ENCODE peak calls at places on chromosomes 13 and 19, in ten cellular contexts. One of them, this sample, is unnamed.

GRCh38 chr13:35994131-35994966 is 136.8 kb downstream of the DCLK1 start:
- DNase-seq in uterus: peak
- DNase-seq in choroid plexus epithelial cell: peak
- DNase-seq in fibroblast of lung: peak
- DNase-seq in endothelial cell: no peak
- DNase-seq in kidney epithelial cell: peak
- DNase-seq in colonic mucosa: no peak
- DNase-seq in nephron progenitor cell: no peak
- DNase-seq in brain microvascular endothelial cell: peak
- DNase-seq in Calu3: no peak
- DNase-seq in this sample: peak

GRCh38 chr13:100423375-100423774 is 165.2 kb downstream of the GGACT start:
- DNase-seq in nephron progenitor cell: no peak
- DNase-seq in choroid plexus epithelial cell: peak
- DNase-seq in colonic mucosa: no peak
- DNase-seq in brain microvascular endothelial cell: no peak
- DNase-seq in fibroblast of lung: peak
- DNase-seq in endothelial cell: no peak
- DNase-seq in kidney epithelial cell: no peak
- DNase-seq in Calu3: no peak
- DNase-seq in uterus: no peak
- DNase-seq in this sample: peak

GRCh38 chr19:43560687-43561086 is 14.6 kb downstream of the XRCC1 start:
- DNase-seq in Calu3: peak
- DNase-seq in nephron progenitor cell: no peak
- DNase-seq in brain microvascular endothelial cell: peak
- DNase-seq in colonic mucosa: no peak
- DNase-seq in choroid plexus epithelial cell: peak
- DNase-seq in kidney epithelial cell: no peak
- DNase-seq in uterus: no peak
- DNase-seq in endothelial cell: no peak
- DNase-seq in fibroblast of lung: no peak
- DNase-seq in this sample: peak

GRCh38 chr13:34361528-34361927 is 543.6 kb downstream of the RFC3 start:
- DNase-seq in brain microvascular endothelial cell: no peak
- DNase-seq in nephron progenitor cell: no peak
- DNase-seq in uterus: no peak
- DNase-seq in choroid plexus epithelial cell: no peak
- DNase-seq in colonic mucosa: no peak
- DNase-seq in Calu3: no peak
- DNase-seq in fibroblast of lung: no peak
- DNase-seq in endothelial cell: no peak
- DNase-seq in kidney epithelial cell: no peak
- DNase-seq in this sample: no peak

GRCh38 chr19:29766100-29766499 is 45.7 kb upstream of the CCNE1 start:
- DNase-seq in colonic mucosa: no peak
- DNase-seq in endothelial cell: no peak
- DNase-seq in brain microvascular endothelial cell: no peak
- DNase-seq in fibroblast of lung: no peak
- DNase-seq in Calu3: no peak
- DNase-seq in kidney epithelial cell: no peak
- DNase-seq in uterus: no peak
- DNase-seq in choroid plexus epithelial cell: no peak
- DNase-seq in nephron progenitor cell: no peak
- DNase-seq in this sample: no peak

GRCh38 chr13:87674143-87674772 is 3.1 kb downstream of the SLITRK5 start:
- DNase-seq in endothelial cell: peak
- DNase-seq in choroid plexus epithelial cell: no peak
- DNase-seq in colonic mucosa: no peak
- DNase-seq in fibroblast of lung: peak
- DNase-seq in Calu3: no peak
- DNase-seq in brain microvascular endothelial cell: no peak
- DNase-seq in kidney epithelial cell: no peak
- DNase-seq in nephron progenitor cell: no peak
- DNase-seq in uterus: no peak
- DNase-seq in this sample: no peak

GRCh38 chr19:35522745-35523327 is 5.3 kb downstream of the SBSN start:
- DNase-seq in Calu3: no peak
- DNase-seq in colonic mucosa: no peak
- DNase-seq in uterus: no peak
- DNase-seq in nephron progenitor cell: no peak
- DNase-seq in brain microvascular endothelial cell: no peak
- DNase-seq in fibroblast of lung: no peak
- DNase-seq in kidney epithelial cell: no peak
- DNase-seq in endothelial cell: no peak
- DNase-seq in choroid plexus epithelial cell: no peak
- DNase-seq in this sample: no peak

GRCh38 chr13:30738526-30738925 is 3.2 kb downstream of the ALOX5AP start:
- DNase-seq in kidney epithelial cell: no peak
- DNase-seq in colonic mucosa: no peak
- DNase-seq in brain microvascular endothelial cell: no peak
- DNase-seq in choroid plexus epithelial cell: no peak
- DNase-seq in uterus: no peak
- DNase-seq in endothelial cell: no peak
- DNase-seq in fibroblast of lung: no peak
- DNase-seq in Calu3: no peak
- DNase-seq in nephron progenitor cell: no peak
- DNase-seq in this sample: no peak

GRCh38 chr13:99626461-99627082 is 125.3 kb downstream of the TM9SF2 start:
- DNase-seq in endothelial cell: no peak
- DNase-seq in fibroblast of lung: peak
- DNase-seq in colonic mucosa: no peak
- DNase-seq in nephron progenitor cell: no peak
- DNase-seq in brain microvascular endothelial cell: peak
- DNase-seq in choroid plexus epithelial cell: peak
- DNase-seq in uterus: peak
- DNase-seq in kidney epithelial cell: peak
- DNase-seq in Calu3: no peak
- DNase-seq in this sample: peak

GRCh38 chr13:94764576-94765321 is 52.4 kb upstream of the SOX21 start:
- DNase-seq in kidney epithelial cell: no peak
- DNase-seq in endothelial cell: no peak
- DNase-seq in colonic mucosa: no peak
- DNase-seq in fibroblast of lung: no peak
- DNase-seq in nephron progenitor cell: no peak
- DNase-seq in choroid plexus epithelial cell: no peak
- DNase-seq in uterus: no peak
- DNase-seq in brain microvascular endothelial cell: no peak
- DNase-seq in Calu3: no peak
- DNase-seq in this sample: peak

GRCh38 chr13:26517931-26518330 is 39.6 kb upstream of the WASF3 start:
- DNase-seq in choroid plexus epithelial cell: no peak
- DNase-seq in Calu3: no peak
- DNase-seq in colonic mucosa: no peak
- DNase-seq in brain microvascular endothelial cell: no peak
- DNase-seq in kidney epithelial cell: no peak
- DNase-seq in nephron progenitor cell: no peak
- DNase-seq in uterus: no peak
- DNase-seq in endothelial cell: no peak
- DNase-seq in fibroblast of lung: no peak
- DNase-seq in this sample: no peak

GRCh38 chr13:100773429-100773828 is 98.8 kb upstream of the TMTC4 start:
- DNase-seq in uterus: no peak
- DNase-seq in Calu3: no peak
- DNase-seq in colonic mucosa: no peak
- DNase-seq in kidney epithelial cell: no peak
- DNase-seq in choroid plexus epithelial cell: no peak
- DNase-seq in brain microvascular endothelial cell: no peak
- DNase-seq in endothelial cell: no peak
- DNase-seq in nephron progenitor cell: no peak
- DNase-seq in fibroblast of lung: no peak
- DNase-seq in this sample: no peak

GRCh38 chr19:45159204-45159970 is 1.4 kb downstream of the NKPD1 start:
- DNase-seq in colonic mucosa: no peak
- DNase-seq in fibroblast of lung: no peak
- DNase-seq in nephron progenitor cell: no peak
- DNase-seq in choroid plexus epithelial cell: no peak
- DNase-seq in brain microvascular endothelial cell: no peak
- DNase-seq in uterus: no peak
- DNase-seq in kidney epithelial cell: no peak
- DNase-seq in endothelial cell: no peak
- DNase-seq in Calu3: no peak
- DNase-seq in this sample: no peak

GRCh38 chr13:61358599-61358998 is 57.0 kb downstream of the PCDH20 start:
- DNase-seq in choroid plexus epithelial cell: no peak
- DNase-seq in fibroblast of lung: no peak
- DNase-seq in Calu3: no peak
- DNase-seq in colonic mucosa: no peak
- DNase-seq in uterus: no peak
- DNase-seq in endothelial cell: no peak
- DNase-seq in kidney epithelial cell: no peak
- DNase-seq in brain microvascular endothelial cell: no peak
- DNase-seq in nephron progenitor cell: no peak
- DNase-seq in this sample: no peak

GRCh38 chr19:49497047-49497789 is 984 bp downstream of the RPS11 start:
- DNase-seq in Calu3: peak
- DNase-seq in uterus: no peak
- DNase-seq in colonic mucosa: peak
- DNase-seq in nephron progenitor cell: no peak
- DNase-seq in fibroblast of lung: peak
- DNase-seq in brain microvascular endothelial cell: peak
- DNase-seq in kidney epithelial cell: no peak
- DNase-seq in endothelial cell: no peak
- DNase-seq in choroid plexus epithelial cell: peak
- DNase-seq in this sample: peak

DNA sequence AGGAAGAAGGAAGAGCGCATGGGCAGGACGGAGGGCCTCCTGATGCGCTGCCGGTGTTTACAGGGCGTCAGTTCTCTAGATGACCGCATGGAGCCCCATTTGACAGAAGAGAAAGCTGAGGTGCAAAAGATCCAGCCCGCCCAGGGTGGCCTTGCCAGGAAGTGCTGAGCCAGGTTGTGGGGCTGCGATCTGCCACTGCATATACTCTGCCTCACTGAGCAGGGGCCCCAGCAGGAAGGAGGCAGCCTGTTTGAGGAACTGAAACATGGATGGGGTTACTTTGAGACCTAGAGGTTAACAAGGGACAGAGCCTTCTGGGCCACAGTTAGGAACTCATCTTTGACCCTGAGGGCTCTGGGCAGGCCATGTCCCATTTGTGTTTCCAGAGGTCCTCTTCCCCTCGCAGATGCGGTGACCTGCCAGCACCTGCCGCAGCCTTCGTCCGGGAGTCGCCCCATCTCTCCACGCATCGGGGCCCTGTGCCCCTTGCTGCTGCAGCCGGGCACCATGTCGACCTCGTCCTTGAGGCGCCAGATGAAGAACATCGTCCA is 3.2 kb downstream of the EPN1 start:
- DNase-seq in Calu3: no peak
- DNase-seq in choroid plexus epithelial cell: no peak
- DNase-seq in brain microvascular endothelial cell: no peak
- DNase-seq in fibroblast of lung: no peak
- DNase-seq in endothelial cell: no peak
- DNase-seq in uterus: no peak
- DNase-seq in kidney epithelial cell: no peak
- DNase-seq in nephron progenitor cell: no peak
- DNase-seq in colonic mucosa: no peak
- DNase-seq in this sample: no peak
- TF ChIP-seq CTCF in Calu3: no peak
- TF ChIP-seq CTCF in choroid plexus epithelial cell: no peak
- TF ChIP-seq CTCF in brain microvascular endothelial cell: no peak
- TF ChIP-seq CTCF in fibroblast of lung: no peak
- TF ChIP-seq CTCF in endothelial cell: no peak
- TF ChIP-seq CTCF in uterus: no peak
- TF ChIP-seq CTCF in kidney epithelial cell: no peak
- TF ChIP-seq CTCF in nephron progenitor cell: no peak
- TF ChIP-seq CTCF in colonic mucosa: no peak
- TF ChIP-seq CTCF in this sample: no peak

GRCh38 chr19:46621191-46622117 is 3.4 kb downstream of the PTGIR start:
- DNase-seq in endothelial cell: no peak
- DNase-seq in kidney epithelial cell: no peak
- DNase-seq in nephron progenitor cell: peak
- DNase-seq in Calu3: no peak
- DNase-seq in choroid plexus epithelial cell: no peak
- DNase-seq in fibroblast of lung: no peak
- DNase-seq in brain microvascular endothelial cell: no peak
- DNase-seq in uterus: no peak
- DNase-seq in colonic mucosa: no peak
- DNase-seq in this sample: no peak
- TF ChIP-seq CTCF in endothelial cell: no peak
- TF ChIP-seq CTCF in kidney epithelial cell: peak
- TF ChIP-seq CTCF in nephron progenitor cell: no peak
- TF ChIP-seq CTCF in Calu3: peak
- TF ChIP-seq CTCF in choroid plexus epithelial cell: peak
- TF ChIP-seq CTCF in fibroblast of lung: no peak
- TF ChIP-seq CTCF in brain microvascular endothelial cell: peak
- TF ChIP-seq CTCF in uterus: no peak
- TF ChIP-seq CTCF in colonic mucosa: no peak
- TF ChIP-seq CTCF in this sample: no peak

DNA sequence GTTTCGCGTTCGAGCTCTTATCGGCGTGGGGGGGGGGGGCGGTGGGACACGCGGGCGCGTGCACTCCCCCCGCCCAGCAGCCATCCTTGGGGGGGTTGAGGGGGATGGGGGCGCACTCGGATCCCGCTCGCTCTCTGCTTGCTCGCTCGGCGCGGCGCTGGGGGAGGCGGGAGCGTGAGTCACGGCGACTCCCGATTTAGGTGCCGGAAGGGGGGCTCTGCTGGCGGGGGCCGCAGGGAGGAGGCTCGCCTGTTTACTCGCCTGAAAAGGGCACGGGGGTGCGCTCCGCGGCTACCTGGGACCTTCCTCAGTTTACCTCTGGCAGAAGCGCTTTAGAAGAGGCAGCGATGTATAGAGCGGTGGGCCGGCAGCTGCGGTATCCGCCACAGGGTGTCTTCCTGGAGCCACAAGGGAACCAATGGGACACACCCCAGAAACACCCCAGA is 1.1 kb upstream of the PDE4A start:
- DNase-seq in endothelial cell: no peak
- DNase-seq in fibroblast of lung: no peak
- DNase-seq in colonic mucosa: no peak
- DNase-seq in kidney epithelial cell: no peak
- DNase-seq in brain microvascular endothelial cell: no peak
- DNase-seq in nephron progenitor cell: peak
- DNase-seq in Calu3: no peak
- DNase-seq in uterus: no peak
- DNase-seq in choroid plexus epithelial cell: no peak
- DNase-seq in this sample: no peak
- TF ChIP-seq CTCF in endothelial cell: no peak
- TF ChIP-seq CTCF in fibroblast of lung: no peak
- TF ChIP-seq CTCF in colonic mucosa: no peak
- TF ChIP-seq CTCF in kidney epithelial cell: no peak
- TF ChIP-seq CTCF in brain microvascular endothelial cell: no peak
- TF ChIP-seq CTCF in nephron progenitor cell: no peak
- TF ChIP-seq CTCF in Calu3: no peak
- TF ChIP-seq CTCF in uterus: no peak
- TF ChIP-seq CTCF in choroid plexus epithelial cell: no peak
- TF ChIP-seq CTCF in this sample: no peak

DNA sequence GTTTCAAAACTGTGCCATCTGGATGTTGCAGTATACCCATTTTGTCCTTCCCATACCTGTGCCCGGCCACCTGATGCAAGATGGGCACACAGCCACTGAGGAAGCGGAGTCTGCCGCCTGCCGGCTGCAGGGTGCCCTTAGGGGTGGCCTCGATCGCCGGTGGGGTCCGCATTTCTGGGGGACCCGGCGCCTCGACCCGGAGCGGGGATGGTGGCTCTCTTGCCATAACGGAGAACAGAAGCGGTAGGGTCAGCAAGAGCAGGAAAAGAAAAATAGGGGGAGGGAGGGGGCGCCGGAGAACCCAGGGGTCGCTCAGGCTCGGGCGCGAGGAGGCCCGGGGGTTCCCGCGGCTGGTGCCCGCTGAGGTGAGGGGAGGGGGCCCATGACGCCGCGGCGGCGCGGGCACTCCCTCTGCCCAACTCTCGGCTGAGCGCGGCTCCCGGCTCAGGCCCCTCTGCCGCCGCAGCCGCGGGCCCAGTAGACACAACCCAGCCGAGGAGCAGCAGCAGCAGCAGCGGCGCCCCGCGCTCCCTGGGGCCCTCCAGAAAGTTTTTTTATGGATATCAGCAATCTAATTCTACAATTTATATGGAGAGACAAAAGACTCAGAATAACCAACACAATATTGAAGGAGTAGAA is 13.8 kb upstream of the CYP4F2 start:
- DNase-seq in colonic mucosa: no peak
- DNase-seq in fibroblast of lung: no peak
- DNase-seq in uterus: no peak
- DNase-seq in Calu3: no peak
- DNase-seq in nephron progenitor cell: no peak
- DNase-seq in choroid plexus epithelial cell: no peak
- DNase-seq in kidney epithelial cell: no peak
- DNase-seq in brain microvascular endothelial cell: no peak
- DNase-seq in endothelial cell: no peak
- DNase-seq in this sample: no peak
- TF ChIP-seq CTCF in colonic mucosa: no peak
- TF ChIP-seq CTCF in fibroblast of lung: no peak
- TF ChIP-seq CTCF in uterus: no peak
- TF ChIP-seq CTCF in Calu3: no peak
- TF ChIP-seq CTCF in nephron progenitor cell: no peak
- TF ChIP-seq CTCF in choroid plexus epithelial cell: no peak
- TF ChIP-seq CTCF in kidney epithelial cell: no peak
- TF ChIP-seq CTCF in brain microvascular endothelial cell: no peak
- TF ChIP-seq CTCF in endothelial cell: no peak
- TF ChIP-seq CTCF in this sample: no peak